ENCODE peak calls at places on chromosomes 4 and X, in eight cellular contexts. W, F, E, M, O, J, B and N are unnamed samples. For H3K36me3, the result is how much of the 10 kb centered on the place peaks cover.

GRCh38 chr4:161815841-161816240 is 348.0 kb downstream of the FSTL5 start:
- DNase-seq in M (no peak), W (no peak), J (no peak), O (no peak), F (no peak), B (no peak), E (no peak), N (no peak)

GRCh38 chrX:153783378-153784013 is 2.7 kb downstream of the SRPK3 start:
- DNase-seq in E (no peak), F (no peak), J (no peak), O (no peak), M (no peak), W (no peak), B (no peak), N (no peak)

GRCh38 chr4:139316733-139317132 is 14.5 kb upstream of the NDUFC1 start:
- DNase-seq in E (no peak), B (no peak), J (no peak), O (no peak), W (no peak), F (no peak), M (no peak), N (no peak)

GRCh38 chr4:14916554-14917304 is 85.6 kb upstream of the CPEB2 start:
- DNase-seq in J (no peak), M (no peak), B (peak), W (no peak), O (peak), E (peak), F (no peak), N (no peak)

GRCh38 chr4:74618659-74619058 is 173.7 kb downstream of the AREG start:
- DNase-seq in J (no peak), E (peak), F (no peak), B (no peak), O (peak), M (no peak), W (no peak), N (no peak)

GRCh38 chr4:40196724-40197281 is at the start of gene RHOH:
- DNase-seq in W (no peak), J (no peak), B (no peak), E (no peak), F (no peak), M (peak), O (no peak), N (peak)

GRCh38 chrX:134186362-134187121 is 50.4 kb upstream of the CCDC160 start:
- DNase-seq in E (peak), M (peak), F (no peak), J (no peak), O (no peak), W (no peak), B (peak), N (no peak)

GRCh38 chr4:83855044-83855443 is 319.1 kb downstream of the GPAT3 start:
- DNase-seq in F (no peak), M (no peak), B (no peak), J (no peak), E (peak), W (no peak), O (peak), N (no peak)

GRCh38 chrX:39953879-39954278 is 143.9 kb downstream of the BCOR start:
- DNase-seq in W (no peak), E (peak), M (no peak), J (no peak), B (peak), O (peak), F (peak), N (no peak)

GRCh38 chr4:100288811-100289529 is 98.7 kb upstream of the DDIT4L start:
- DNase-seq in J (no peak), F (no peak), O (peak), M (no peak), E (no peak), W (no peak), B (no peak), N (no peak)

GRCh38 chrX:110394653-110395052 is 36.0 kb downstream of the RTL9 start:
- DNase-seq in W (no peak), B (peak), J (no peak), E (peak), O (peak), F (no peak), M (no peak), N (no peak)

GRCh38 chrX:102345916-102346315 is 93.9 kb downstream of the NXF2B start:
- DNase-seq in F (peak), J (no peak), B (peak), M (peak), O (peak), E (peak), W (peak), N (peak)

GRCh38 chr4:152243890-152244595 is 291.8 kb downstream of the FBXW7 start:
- DNase-seq in O (peak), E (no peak), J (peak), B (no peak), M (no peak), F (no peak), W (no peak), N (no peak)

GRCh38 chr4:90616711-90617110 is 489.5 kb downstream of the CCSER1 start:
- DNase-seq in E (no peak), W (no peak), J (no peak), B (no peak), M (no peak), F (no peak), O (no peak), N (no peak)

GRCh38 chr4:20603671-20604313 is 96.5 kb upstream of the PACRGL start:
- DNase-seq in O (peak), E (peak), J (no peak), F (no peak), B (no peak), W (no peak), M (no peak), N (no peak)

GRCh38 chr4:113222006-113222405 is 172.6 kb downstream of the ANK2 start:
- DNase-seq in M (no peak), F (no peak), B (no peak), O (peak), J (no peak), E (no peak), W (no peak), N (no peak)

GRCh38 chr4:42560465-42560864 is 96.4 kb downstream of the ATP8A1 start:
- DNase-seq in E (no peak), F (no peak), W (no peak), M (no peak), J (no peak), O (no peak), B (no peak), N (no peak)

GRCh38 chr4:150769235-150769634 is 187.3 kb downstream of the MAB21L2 start:
- DNase-seq in J (no peak), M (no peak), F (no peak), W (no peak), O (peak), B (no peak), E (peak), N (no peak)

GRCh38 chr4:185219551-185220344 is 10.3 kb downstream of the SNX25 start:
- DNase-seq in E (no peak), F (no peak), W (no peak), O (peak), M (no peak), J (no peak), B (no peak), N (no peak)

GRCh38 chrX:68261060-68261672 is 172.1 kb downstream of the OPHN1 start:
- DNase-seq in O (no peak), E (peak), W (no peak), M (no peak), B (peak), J (no peak), F (no peak), N (no peak)

GRCh38 chr4:137367608-137368007 is 164.7 kb downstream of the PCDH18 start:
- DNase-seq in O (peak), M (no peak), W (no peak), F (no peak), E (peak), B (no peak), J (no peak), N (no peak)

GRCh38 chr4:169540774-169541173 is 71.6 kb downstream of the NEK1 start:
- DNase-seq in F (no peak), E (no peak), B (no peak), O (no peak), J (no peak), M (no peak), W (no peak), N (no peak)

GRCh38 chrX:121876316-121876715 is 828.9 kb downstream of the GLUD2 start:
- DNase-seq in F (no peak), E (no peak), W (no peak), M (no peak), O (no peak), B (no peak), J (no peak), N (no peak)

GRCh38 chr4:78962597-78963115 is 23.4 kb upstream of the PAQR3 start:
- DNase-seq in F (no peak), J (no peak), B (no peak), M (no peak), O (no peak), E (no peak), W (no peak), N (no peak)

GRCh38 chrX:51336584-51336983 is 4.0 kb downstream of the NUDT10 start:
- DNase-seq in E (peak), O (peak), W (no peak), J (no peak), B (peak), M (peak), F (no peak), N (no peak)

GRCh38 chrX:45202171-45202570 is 1.5 kb upstream of the DIPK2B start:
- DNase-seq in B (no peak), F (no peak), E (peak), J (no peak), W (no peak), M (no peak), O (no peak), N (no peak)

GRCh38 chr4:59247032-59247431 is 1953.1 kb upstream of the ADGRL3 start:
- DNase-seq in W (no peak), J (no peak), O (peak), F (no peak), M (no peak), E (peak), B (peak), N (no peak)

GRCh38 chrX:11380187-11380586 is 87.0 kb downstream of the AMELX start:
- DNase-seq in J (no peak), W (no peak), O (peak), B (no peak), F (no peak), E (peak), M (no peak), N (no peak)

GRCh38 chr4:53227451-53227850 is 138.4 kb downstream of the SCFD2 start:
- DNase-seq in J (no peak), B (no peak), E (peak), M (no peak), W (no peak), F (no peak), O (no peak), N (no peak)

GRCh38 chrX:82196866-82197265 is 995.0 kb downstream of the SH3BGRL start:
- DNase-seq in W (no peak), E (peak), B (no peak), M (no peak), F (no peak), J (no peak), O (no peak), N (no peak)

GRCh38 chrX:17944833-17945497 is 83.9 kb upstream of the RAI2 start:
- DNase-seq in O (no peak), J (no peak), F (no peak), B (peak), E (peak), M (peak), W (no peak), N (no peak)

DNA sequence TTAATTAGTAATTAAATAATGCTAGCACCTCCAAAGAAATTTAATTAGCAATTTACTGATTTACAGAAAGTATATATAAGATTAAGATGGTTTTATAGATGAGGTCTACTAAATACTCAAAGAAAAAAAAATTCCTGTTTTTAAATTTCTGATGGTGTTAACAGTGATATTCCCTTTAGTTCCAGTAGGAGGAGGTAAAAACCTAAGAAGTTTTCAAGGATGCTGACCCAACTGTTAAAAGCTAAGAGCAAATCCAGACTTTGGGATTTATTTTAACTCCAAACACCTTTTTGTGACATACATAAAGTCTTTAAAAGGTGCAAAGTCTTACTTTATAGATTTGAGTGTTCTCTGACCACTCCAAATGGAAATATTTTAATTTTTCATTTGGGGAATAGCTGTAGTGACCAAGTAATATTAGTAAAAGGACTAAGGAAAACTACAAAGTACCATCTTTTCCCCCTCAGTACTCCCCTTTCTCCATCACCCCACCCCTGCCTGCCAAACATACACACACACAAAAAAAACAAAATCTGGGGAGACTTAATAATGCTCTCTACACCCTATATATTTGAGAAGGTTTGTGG is 34.2 kb upstream of the CSN1S1 start:
- DNase-seq in J (no peak), M (no peak), B (peak), O (peak), F (no peak), W (no peak), E (peak), N (no peak)
- H3K4me3 ChIP-seq in J (no peak), M (no peak), B (no peak), O (no peak), F (no peak), W (no peak), E (no peak), N (no peak)

GRCh38 chr4:24576276-24576675 is 8.1 kb downstream of the DHX15 start:
- DNase-seq in J (no peak), M (no peak), B (no peak), E (no peak), F (no peak), O (no peak), W (no peak), N (no peak)

GRCh38 chr4:24573582-24573981 is 10.8 kb downstream of the DHX15 start:
- DNase-seq in B (no peak), J (no peak), E (no peak), F (no peak), M (no peak), W (no peak), O (no peak), N (no peak)

GRCh38 chr4:24570172-24570571 is 14.2 kb downstream of the DHX15 start:
- DNase-seq in W (no peak), O (no peak), B (no peak), J (no peak), M (no peak), E (no peak), F (no peak), N (no peak)

GRCh38 chr4:24570574-24571236 is 13.6 kb downstream of the DHX15 start:
- DNase-seq in E (no peak), M (no peak), F (no peak), O (no peak), B (no peak), W (no peak), J (no peak), N (no peak)

GRCh38 chr4:24574256-24574655 is 10.1 kb downstream of the DHX15 start:
- DNase-seq in E (no peak), W (no peak), B (no peak), M (no peak), J (no peak), F (no peak), O (no peak), N (no peak)
- H3K36me3 ChIP-seq in E (half or more), W (half or more), B (half or more), M (half or more), J (under half), F (under half), O (under half), N (under half)

GRCh38 chr4:5158391-5158770 is 107.1 kb downstream of the STK32B start:
- DNase-seq in M (no peak), B (no peak), E (peak), O (no peak), F (no peak), W (no peak), J (no peak), N (no peak)
- H3K27ac ChIP-seq in M (no peak), B (no peak), E (no peak), O (no peak), F (no peak), W (no peak), J (no peak), N (no peak)

GRCh38 chrX:30887288-30887687 is 1.8 kb downstream of the TAB3 start:
- DNase-seq in O (no peak), J (no peak), E (no peak), W (no peak), F (no peak), B (no peak), M (no peak), N (no peak)
- H3K4me3 ChIP-seq in O (no peak), J (no peak), E (peak), W (no peak), F (no peak), B (no peak), M (peak), N (no peak)

DNA sequence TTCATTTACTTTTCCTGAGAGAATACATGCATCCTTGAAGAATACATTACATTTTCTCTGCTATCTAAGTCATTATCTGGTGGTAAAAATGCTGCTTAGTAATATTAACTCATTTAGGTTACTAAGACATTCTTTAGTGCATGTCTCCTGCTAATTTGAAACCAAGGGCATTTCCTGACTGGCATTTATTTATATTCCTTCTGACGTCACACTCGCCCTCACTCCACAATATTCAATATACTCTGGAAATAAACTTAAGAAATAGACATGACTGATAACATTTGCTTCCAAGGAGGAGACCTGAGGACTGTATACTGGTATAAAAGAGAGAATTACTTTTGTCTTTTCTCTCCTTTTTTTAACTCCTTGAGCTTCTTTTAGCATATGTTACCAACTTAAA is 619.5 kb upstream of the SMIM31 start:
- DNase-seq in M (no peak), E (no peak), F (no peak), B (no peak), W (no peak), J (no peak), O (peak), N (no peak)
- H3K36me3 ChIP-seq in M (under half), E (under half), F (under half), B (under half), W (under half), J (under half), O (under half), N (under half)

GRCh38 chr4:105896461-105896939 is 1.2 kb downstream of the NPNT start:
- DNase-seq in M (no peak), W (no peak), F (no peak), J (no peak), E (no peak), B (peak), O (no peak), N (no peak)
- H3K27ac ChIP-seq in M (no peak), W (peak), F (no peak), J (peak), E (peak), B (peak), O (no peak), N (peak)